ENCODE peak calls at places on chromosomes 12 and 14, in four cellular contexts. U is GM12878, D is mammary epithelial cell, R is GM23248. Q is an unnamed sample.

GRCh38 chr14:65268594-65268993 is 143.9 kb upstream of the FUT8 start:
- DNase-seq in D (no peak), U (no peak), R (no peak), Q (no peak)

GRCh38 chr12:64110864-64111263 is 111.2 kb downstream of the KICS2 start:
- DNase-seq in R (peak; percentile 29), U (no peak), D (no peak), Q (peak; percentile 33)

GRCh38 chr12:89709994-89710872 is 1.6 kb upstream of the ATP2B1 start:
- DNase-seq in D (no peak), U (no peak), R (peak; percentile 74), Q (peak; percentile 69)

GRCh38 chr12:122081697-122082221 is 3.2 kb downstream of the MLXIP start:
- DNase-seq in R (peak; percentile 65), U (peak; percentile 58), D (peak; percentile 31), Q (peak; percentile 62)

GRCh38 chr14:93759781-93760307 is 28.4 kb downstream of the PRIMA1 start:
- DNase-seq in D (no peak), U (no peak), R (no peak), Q (no peak)

GRCh38 chr12:80412343-80412953 is 31.6 kb upstream of the PTPRQ start:
- DNase-seq in D (peak; percentile 21), R (peak; percentile 80), U (no peak), Q (peak; percentile 93)

GRCh38 chr12:97568336-97569180 is 106.0 kb downstream of the RMST start:
- DNase-seq in U (no peak), D (peak; percentile 95), R (no peak), Q (no peak)

GRCh38 chr14:105484069-105484996 is 2.4 kb upstream of the CRIP1 start:
- DNase-seq in D (no peak), U (no peak), R (peak; percentile 86), Q (peak; percentile 32)

GRCh38 chr14:85038526-85038925 is 491.4 kb upstream of the FLRT2 start:
- DNase-seq in U (no peak), R (no peak), D (no peak), Q (no peak)

GRCh38 chr12:42024495-42024830 is 120.2 kb downstream of the GXYLT1 start:
- DNase-seq in R (no peak), D (no peak), U (no peak), Q (no peak)

GRCh38 chr12:49703647-49704137 is 3.5 kb downstream of the FMNL3 start:
- DNase-seq in D (peak; percentile 71), U (peak; percentile 71), R (peak; percentile 85), Q (peak; percentile 48)

GRCh38 chr12:27814411-27814810 is 34.4 kb upstream of the MANSC4 start:
- DNase-seq in U (no peak), D (peak; percentile 62), R (peak; percentile 1), Q (no peak)

GRCh38 chr14:54011001-54011400 is 54.4 kb upstream of the BMP4 start:
- DNase-seq in U (no peak), R (no peak), D (no peak), Q (no peak)

GRCh38 chr14:100827751-100828447 is 2.0 kb downstream of the MEG3 start:
- DNase-seq in R (peak; percentile 80), U (no peak), D (peak; percentile 20), Q (peak; percentile 85)

GRCh38 chr12:99732121-99732520 is 84.6 kb downstream of the GARIN6 start:
- DNase-seq in D (no peak), R (no peak), U (no peak), Q (peak; percentile 4)

GRCh38 chr14:80664576-80664975 is 277.0 kb downstream of the CEP128 start:
- DNase-seq in R (no peak), D (no peak), U (no peak), Q (no peak)

GRCh38 chr14:68654471-68654941 is 138.4 kb downstream of the ZFP36L1 start:
- DNase-seq in R (no peak), U (no peak), D (no peak), Q (no peak)

GRCh38 chr12:25083211-25083610 is 111.7 kb downstream of the DNAI7 start:
- DNase-seq in D (no peak), R (no peak), U (no peak), Q (no peak)

GRCh38 chr12:103441437-103442186 is 54.2 kb downstream of the C12orf42 start:
- DNase-seq in D (no peak), U (peak; percentile 97), R (no peak), Q (no peak)

GRCh38 chr14:105067140-105067968 is 2.1 kb upstream of the GPR132 start:
- DNase-seq in D (peak; percentile 37), R (peak; percentile 67), U (peak; percentile 55), Q (peak; percentile 9)

GRCh38 chr12:17108877-17109520 is 503.0 kb upstream of the LMO3 start:
- DNase-seq in R (no peak), D (no peak), U (no peak), Q (no peak)

GRCh38 chr12:56206373-56207166 is 15.2 kb downstream of the RNF41 start:
- DNase-seq in D (peak; percentile 50), U (no peak), R (peak; percentile 75), Q (peak; percentile 64)

GRCh38 chr12:49866859-49867579 is 24.1 kb upstream of the BCDIN3D start:
- DNase-seq in U (no peak), R (peak; percentile 69), D (peak; percentile 50), Q (peak; percentile 87)

GRCh38 chr12:97982684-97983083 is 520.1 kb downstream of the RMST start:
- DNase-seq in U (no peak), D (no peak), R (no peak), Q (no peak)

GRCh38 chr12:121753844-121754264 is 39.6 kb downstream of the RHOF start:
- DNase-seq in U (no peak), R (no peak), D (no peak), Q (no peak)

GRCh38 chr14:74488788-74489397 is 4.2 kb downstream of the NPC2 start:
- DNase-seq in U (no peak), D (peak; percentile 54), R (peak; percentile 47), Q (peak; percentile 56)

GRCh38 chr12:112574896-112575558 is 156.3 kb downstream of the PTPN11 start:
- DNase-seq in D (no peak), U (no peak), R (no peak), Q (no peak)

GRCh38 chr12:53298154-53298553 is 1.3 kb upstream of the MYG1 start:
- DNase-seq in U (no peak), D (no peak), R (peak; percentile 98), Q (peak; percentile 83)

GRCh38 chr14:103185051-103186027 is 62.1 kb downstream of the TNFAIP2 start:
- DNase-seq in D (peak; percentile 82), R (peak; percentile 49), U (no peak), Q (peak; percentile 74)

GRCh38 chr12:132244724-132245295 is 84.6 kb downstream of the GALNT9 start:
- DNase-seq in U (no peak), D (no peak), R (no peak), Q (no peak)

GRCh38 chr12:6333566-6333965 is 8.3 kb downstream of the TNFRSF1A start:
- DNase-seq in R (peak; percentile 95), D (peak; percentile 95), U (no peak), Q (peak; percentile 60)

GRCh38 chr12:54075431-54075830 is 21.8 kb downstream of the HOXC4 start:
- DNase-seq in R (no peak), D (no peak), U (no peak), Q (no peak)

GRCh38 chr14:25052921-25053320 is 3.0 kb upstream of the STXBP6 start:
- DNase-seq in U (no peak), D (no peak), R (no peak), Q (no peak)

DNA sequence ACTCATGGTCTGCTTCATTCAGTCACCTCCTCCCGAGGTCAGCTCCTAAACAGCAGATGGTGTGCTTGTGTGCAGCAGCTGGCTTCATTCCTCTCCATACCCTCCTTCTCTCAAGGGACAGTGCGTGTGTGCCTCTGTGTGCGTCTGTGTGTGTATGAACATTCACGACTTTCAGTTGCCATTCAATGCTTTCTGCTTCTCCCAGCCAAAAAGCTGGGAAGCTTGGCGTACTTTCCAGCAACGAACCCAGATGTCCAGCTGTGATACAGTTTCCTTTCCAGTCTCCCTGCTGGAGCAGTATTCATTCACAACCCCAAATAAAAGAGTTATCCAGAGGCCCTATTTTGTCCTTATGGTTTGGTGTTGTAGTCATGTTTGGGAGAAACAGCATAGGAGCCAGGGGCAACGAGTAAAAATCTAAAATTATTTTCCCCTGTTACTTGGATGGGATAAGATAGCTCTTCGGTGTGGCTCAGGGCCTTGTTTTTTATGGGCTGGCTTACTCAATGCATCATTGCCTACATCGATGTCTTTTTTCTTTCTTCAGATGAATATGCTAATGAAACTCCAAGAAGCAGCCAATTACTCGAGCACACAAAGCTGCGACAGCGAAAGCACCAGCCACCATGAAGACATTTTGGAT is 379.3 kb downstream of the NAV3 start:
- DNase-seq in D (no peak), U (no peak), R (peak; percentile 26), Q (no peak)
- H3K9ac ChIP-seq in D (no peak overlapping the region), U (no peak overlapping the region), R (no peak overlapping the region), Q (peak overlapping the region; percentile 2)

DNA sequence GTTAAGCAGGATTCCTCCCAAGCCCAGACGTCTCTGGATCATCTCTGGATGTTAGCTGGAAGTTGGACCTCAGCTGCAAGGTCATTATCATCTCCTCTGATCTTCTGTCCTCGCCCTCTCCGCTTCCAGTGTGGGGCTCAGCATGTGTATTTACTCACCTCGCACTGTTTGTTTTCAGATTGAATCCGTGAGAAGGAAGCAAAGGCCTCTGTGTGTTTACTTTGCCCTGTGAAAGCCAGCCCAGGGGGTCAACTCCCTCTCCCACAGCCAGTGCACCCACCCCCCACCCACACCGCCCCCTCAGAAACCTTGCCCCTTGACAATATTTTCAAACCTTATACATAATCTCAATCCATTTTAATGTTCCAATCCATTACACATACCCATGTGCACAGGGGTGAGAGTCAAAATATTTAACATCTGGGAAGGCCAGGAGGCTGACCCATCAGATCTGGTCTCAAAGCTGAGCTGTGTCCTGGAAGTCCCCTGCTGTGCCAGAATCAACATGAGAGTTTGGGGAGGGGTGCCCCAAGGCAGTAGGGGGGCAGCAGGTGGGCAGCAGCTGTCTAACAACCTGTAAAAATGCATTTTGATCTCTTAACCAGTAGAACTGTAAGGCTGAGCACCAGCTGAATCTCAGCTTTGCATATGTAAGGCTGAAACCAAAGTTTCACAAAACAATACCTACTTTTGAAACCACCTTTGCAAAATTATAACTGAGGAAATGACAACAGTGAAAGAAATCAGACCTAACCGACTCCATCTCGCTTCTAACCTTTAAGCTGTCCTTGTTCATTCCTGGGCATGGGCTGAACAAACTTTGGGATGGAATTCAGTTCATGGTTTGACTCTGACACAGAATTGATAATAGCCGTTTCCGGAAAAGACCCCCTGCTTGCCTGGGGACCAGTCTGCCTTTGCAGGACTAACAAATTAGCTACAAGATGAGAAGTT is 158.0 kb downstream of the ZNF664 start:
- DNase-seq in D (no peak), R (no peak), U (peak; percentile 67), Q (no peak)
- H3K4me3 ChIP-seq in D (no peak overlapping the region), R (no peak overlapping the region), U (no peak overlapping the region), Q (no peak overlapping the region)

GRCh38 chr12:93167331-93167730 is 210.4 kb upstream of the NUDT4 start:
- DNase-seq in D (no peak), U (no peak), R (no peak), Q (no peak)
- H3K9ac ChIP-seq in D (no peak overlapping the region), U (peak overlapping the region; percentile 14), R (no peak overlapping the region), Q (peak overlapping the region; percentile 74)

DNA sequence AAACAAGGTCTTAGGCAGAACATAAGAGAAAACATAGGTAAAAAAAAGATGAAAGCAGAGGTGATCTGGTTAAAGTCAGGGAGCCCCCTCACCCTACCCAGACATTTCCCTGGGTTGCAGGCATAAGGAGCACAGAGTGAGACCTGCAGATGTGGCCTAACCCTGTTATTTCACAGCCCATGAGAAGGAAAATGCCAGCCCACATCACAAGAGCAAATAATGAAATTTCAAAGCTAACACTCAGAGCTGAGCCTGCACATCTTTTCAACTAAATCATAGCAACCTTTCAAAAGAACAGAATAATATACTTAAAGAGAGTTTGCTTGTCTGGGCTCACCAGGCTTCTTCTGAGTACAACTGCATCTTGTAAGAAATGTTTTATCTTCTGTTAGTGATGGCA is 295.4 kb downstream of the RPAP3 start:
- DNase-seq in D (no peak), R (no peak), U (no peak), Q (no peak)
- H3K4me3 ChIP-seq in D (no peak overlapping the region), R (no peak overlapping the region), U (no peak overlapping the region), Q (no peak overlapping the region)

GRCh38 chr12:57280234-57281062 is 29.5 kb upstream of the STAC3 start:
- DNase-seq in U (peak; percentile 74), R (peak; percentile 96), D (peak; percentile 89), Q (peak; percentile 79)
- H3K9ac ChIP-seq in U (peak overlapping the region; percentile 6), R (peak overlapping the region; percentile 69), D (no peak overlapping the region), Q (peak overlapping the region; percentile 36)

Q was measured in adipocyte.